ENCODE peak calls at places on chromosomes 16 and 17, in eight cellular contexts. Z is transverse colon, J is lower lobe of right lung, P is aorta, Y is hepatocyte, U is colonic mucosa, Q is fibroblast of lung, D is A673. A is an unnamed sample. For H3K4me1, the result is how much of the 10 kb centered on the place peaks cover.

GRCh38 chr17:63446981-63447687 is 1.0 kb upstream of the CYB561 start:
- DNase-seq in Z (peak), J (peak), P (no peak), Y (no peak), U (peak), Q (no peak), D (no peak), A (no peak)

GRCh38 chr17:59829217-59830006 is 63.3 kb downstream of the TUBD1 start:
- DNase-seq in Z (no peak), J (no peak), P (no peak), Y (peak), U (peak), Q (peak), D (peak), A (no peak)

GRCh38 chr17:17480593-17481148 is 3.9 kb downstream of the MED9 start:
- DNase-seq in Z (no peak), J (no peak), P (no peak), Y (no peak), U (no peak), Q (no peak), D (no peak), A (no peak)

GRCh38 chr16:20298452-20298851 is 28.9 kb downstream of the GP2 start:
- DNase-seq in Z (no peak), J (no peak), P (no peak), Y (no peak), U (no peak), Q (no peak), D (no peak), A (no peak)

GRCh38 chr17:49351572-49352140 is 10.4 kb downstream of the ZNF652 start:
- DNase-seq in Z (no peak), J (no peak), P (no peak), Y (no peak), U (no peak), Q (no peak), D (no peak), A (no peak)

GRCh38 chr17:68605914-68606313 is 4.7 kb upstream of the FAM20A start:
- DNase-seq in Z (no peak), J (no peak), P (no peak), Y (no peak), U (no peak), Q (no peak), D (no peak), A (no peak)

GRCh38 chr17:42248351-42249179 is 27.6 kb downstream of the STAT5B start:
- DNase-seq in Z (peak), J (peak), P (peak), Y (peak), U (peak), Q (peak), D (no peak), A (peak)

GRCh38 chr16:1724491-1724890 is 18.5 kb downstream of the MAPK8IP3 start:
- DNase-seq in Z (no peak), J (no peak), P (no peak), Y (no peak), U (no peak), Q (no peak), D (no peak), A (no peak)

GRCh38 chr16:19765860-19766553 is 47.9 kb downstream of the IQCK start:
- DNase-seq in Z (peak), J (peak), P (peak), Y (no peak), U (peak), Q (no peak), D (no peak), A (no peak)

GRCh38 chr17:81365148-81365600 is 30.1 kb upstream of the BAHCC1 start:
- DNase-seq in Z (peak), J (peak), P (peak), Y (peak), U (peak), Q (peak), D (peak), A (peak)

GRCh38 chr17:59097876-59098275 is 8.8 kb downstream of the TRIM37 start:
- DNase-seq in Z (no peak), J (no peak), P (no peak), Y (no peak), U (no peak), Q (no peak), D (no peak), A (no peak)

GRCh38 chr16:77594798-77595625 is 127.3 kb upstream of the NUDT7 start:
- DNase-seq in Z (no peak), J (no peak), P (no peak), Y (no peak), U (no peak), Q (peak), D (no peak), A (no peak)

GRCh38 chr17:34303606-34304005 is 15.6 kb upstream of the CCL8 start:
- DNase-seq in Z (no peak), J (no peak), P (no peak), Y (no peak), U (no peak), Q (no peak), D (no peak), A (no peak)

GRCh38 chr17:31584436-31585279 is 193.2 kb downstream of the RAB11FIP4 start:
- DNase-seq in Z (no peak), J (no peak), P (no peak), Y (no peak), U (no peak), Q (no peak), D (no peak), A (no peak)

GRCh38 chr17:37659887-37660286 is 16.6 kb upstream of the DDX52 start:
- DNase-seq in Z (no peak), J (no peak), P (no peak), Y (no peak), U (no peak), Q (no peak), D (no peak), A (no peak)

GRCh38 chr17:28145348-28145747 is 102.9 kb downstream of the NLK start:
- DNase-seq in Z (no peak), J (no peak), P (no peak), Y (no peak), U (no peak), Q (peak), D (peak), A (no peak)

GRCh38 chr16:89355036-89355435 is 135.3 kb downstream of the ANKRD11 start:
- DNase-seq in Z (no peak), J (no peak), P (peak), Y (no peak), U (no peak), Q (no peak), D (no peak), A (peak)
- H3K4me1 ChIP-seq in Z (half or more), J (half or more), P (under half), Y (under half), U (under half), Q (under half), D (under half), A (under half)

GRCh38 chr17:6643460-6644125 is 2.7 kb downstream of the TXNDC17 start:
- DNase-seq in Z (no peak), J (no peak), P (no peak), Y (no peak), U (no peak), Q (peak), D (no peak), A (no peak)

GRCh38 chr17:6642592-6642991 is 1.7 kb downstream of the TXNDC17 start:
- DNase-seq in Z (no peak), J (no peak), P (no peak), Y (no peak), U (no peak), Q (no peak), D (no peak), A (no peak)

GRCh38 chr17:6639651-6640535 is 618 bp downstream of the KIAA0753 start:
- DNase-seq in Z (peak), J (peak), P (peak), Y (peak), U (peak), Q (peak), D (peak), A (peak)

GRCh38 chr17:6640536-6641373 is at the start of the genes KIAA0753 and TXNDC17:
- DNase-seq in Z (peak), J (peak), P (peak), Y (peak), U (peak), Q (peak), D (peak), A (peak)

GRCh38 chr17:6641374-6641818 is 536 bp downstream of the TXNDC17 start:
- DNase-seq in Z (no peak), J (no peak), P (no peak), Y (peak), U (peak), Q (no peak), D (peak), A (no peak)
- H3K4me1 ChIP-seq in Z (under half), J (under half), P (under half), Y (under half), U (under half), Q (under half), D (under half), A (under half)

GRCh38 chr16:90018297-90019200 is 707 bp downstream of the DBNDD1 start:
- DNase-seq in Z (peak), J (no peak), P (no peak), Y (peak), U (no peak), Q (no peak), D (peak), A (no peak)
- H3K4me1 ChIP-seq in Z (under half), J (under half), P (under half), Y (under half), U (under half), Q (under half), D (under half), A (under half)

GRCh38 chr17:40452921-40453378 is 9.7 kb downstream of the IGFBP4 start:
- DNase-seq in Z (no peak), J (no peak), P (no peak), Y (peak), U (no peak), Q (peak), D (no peak), A (peak)
- H3K4me1 ChIP-seq in Z (half or more), J (half or more), P (under half), Y (under half), U (under half), Q (half or more), D (under half), A (under half)

GRCh38 chr16:50604610-50605009 is 56.4 kb downstream of the NKD1 start:
- DNase-seq in Z (no peak), J (no peak), P (no peak), Y (no peak), U (no peak), Q (no peak), D (no peak), A (no peak)
- H3K4me1 ChIP-seq in Z (under half), J (under half), P (under half), Y (under half), U (under half), Q (under half), D (under half), A (under half)

GRCh38 chr17:76502326-76503211 is 1.3 kb upstream of the RHBDF2 start:
- DNase-seq in Z (no peak), J (no peak), P (no peak), Y (peak), U (no peak), Q (no peak), D (no peak), A (no peak)
- H3K4me1 ChIP-seq in Z (under half), J (half or more), P (under half), Y (under half), U (under half), Q (under half), D (under half), A (under half)

DNA sequence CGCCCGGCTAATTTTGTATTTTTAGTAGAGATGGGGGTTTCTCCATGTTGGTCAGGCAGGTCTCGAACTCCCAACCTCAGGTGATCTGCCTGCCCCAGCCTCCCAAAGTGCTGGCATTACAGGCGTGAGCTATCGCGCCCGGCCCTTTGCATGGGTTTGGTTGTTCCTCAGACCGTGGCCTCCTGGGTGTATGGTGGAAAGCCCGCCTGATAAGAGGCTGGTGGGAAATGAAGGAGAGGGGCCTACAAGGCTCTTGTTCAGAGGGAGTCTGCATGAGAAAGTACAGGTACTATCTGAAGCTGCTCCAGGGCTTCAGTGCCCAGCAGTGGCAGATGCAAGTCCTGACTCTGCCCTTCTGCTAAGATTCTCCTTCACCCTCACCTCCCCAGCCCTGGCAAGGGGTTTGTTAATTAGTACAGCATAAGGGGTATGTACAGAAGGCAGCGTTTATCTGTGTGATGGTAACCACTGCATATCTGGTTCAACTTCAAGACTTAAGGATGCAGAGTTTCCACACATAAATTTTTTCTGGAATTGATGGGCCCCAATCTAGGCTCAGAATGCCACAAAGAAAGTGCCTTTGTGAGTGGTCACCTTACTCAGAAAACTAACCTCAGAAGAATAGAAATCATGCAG is 24.2 kb downstream of the GRB7 start:
- DNase-seq in Z (no peak), J (no peak), P (no peak), Y (no peak), U (no peak), Q (no peak), D (no peak), A (no peak)
- H3K4me1 ChIP-seq in Z (under half), J (under half), P (under half), Y (under half), U (under half), Q (under half), D (under half), A (under half)

DNA sequence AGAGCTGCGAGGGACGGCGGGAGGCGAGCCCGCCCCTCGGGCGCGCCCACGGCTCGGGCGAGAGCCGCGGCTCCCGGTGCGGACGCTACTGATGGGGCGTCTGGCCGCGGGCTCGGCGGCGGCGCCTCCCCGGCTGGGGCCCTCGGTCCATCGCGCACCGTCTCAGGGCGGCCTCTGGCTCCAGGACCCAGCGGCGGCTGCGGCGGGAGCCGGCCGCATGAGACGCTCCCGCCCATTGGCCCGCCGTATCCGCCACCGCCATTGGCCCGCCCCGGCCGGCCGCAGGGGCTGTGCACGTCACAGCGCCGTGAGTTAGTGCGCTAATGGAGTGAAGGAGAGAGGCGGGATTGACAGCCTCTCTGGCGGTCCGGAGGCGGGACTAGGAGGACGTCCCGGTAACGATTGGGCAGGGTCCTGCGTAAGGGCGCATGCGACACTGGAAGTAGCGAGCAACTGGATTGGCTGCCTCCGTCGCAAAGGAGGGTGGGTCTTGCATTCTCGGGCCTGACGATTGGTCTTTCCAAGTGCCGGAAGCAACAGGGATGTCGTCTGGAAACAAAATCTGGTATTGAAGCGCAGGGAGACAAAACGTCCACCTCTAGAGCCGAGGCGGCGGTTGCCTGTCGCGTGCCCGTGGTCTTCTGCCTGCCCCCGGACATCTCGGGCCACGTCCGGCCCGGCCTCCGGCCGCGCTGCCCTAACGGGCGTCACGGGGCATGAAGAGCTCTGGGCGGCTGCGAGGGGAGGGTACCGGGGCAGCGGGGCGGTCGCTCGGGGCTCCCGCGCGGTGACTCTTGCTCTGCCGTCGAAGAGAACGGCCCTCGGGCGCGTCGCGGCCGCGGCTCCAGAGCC is at the start of gene ANKRD11:
- DNase-seq in Z (peak), J (peak), P (peak), Y (peak), U (peak), Q (peak), D (peak), A (peak)
- H3K4me1 ChIP-seq in Z (under half), J (under half), P (under half), Y (under half), U (under half), Q (under half), D (under half), A (under half)

GRCh38 chr16:85562102-85562786 is 50.9 kb upstream of the GSE1 start:
- DNase-seq in Z (no peak), J (no peak), P (no peak), Y (no peak), U (no peak), Q (no peak), D (no peak), A (peak)
- H3K4me1 ChIP-seq in Z (half or more), J (half or more), P (under half), Y (under half), U (under half), Q (under half), D (under half), A (half or more)

DNA sequence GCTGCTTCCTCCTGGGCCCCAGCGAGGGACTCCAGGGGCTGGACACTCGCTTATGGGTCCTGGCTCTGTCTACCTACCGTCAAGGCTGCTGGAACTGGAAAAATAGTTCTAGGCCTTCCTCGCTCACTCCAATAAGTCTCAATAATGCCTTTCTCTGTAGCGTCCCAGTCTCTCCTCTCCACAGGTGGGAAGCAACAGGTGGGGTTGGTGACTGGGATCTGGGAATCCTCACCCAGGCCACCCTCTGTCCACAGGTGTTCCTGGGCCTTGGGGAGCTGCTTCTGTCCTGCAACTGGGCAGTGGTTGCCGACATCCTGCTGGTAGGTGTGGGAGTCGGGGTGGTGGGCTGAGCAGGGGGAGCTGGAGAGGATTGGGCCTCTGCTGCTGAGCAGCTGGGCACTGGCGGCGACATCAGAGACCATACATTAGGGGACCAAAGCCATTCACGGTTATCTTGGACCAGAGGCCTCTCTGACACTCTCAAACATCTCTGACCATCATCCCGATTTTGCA is 20.3 kb upstream of the SPNS2 start:
- DNase-seq in Z (no peak), J (no peak), P (no peak), Y (no peak), U (no peak), Q (no peak), D (no peak), A (peak)
- H3K4me1 ChIP-seq in Z (half or more), J (under half), P (under half), Y (half or more), U (under half), Q (under half), D (under half), A (under half)

A was measured in kidney.